ENCODE peak calls at places on chromosome 7, in four cellular contexts. One of them, this sample, is unnamed. For H3K9me3, the result is how much of the 10 kb centered on the place peaks cover.

GRCh38 chr7:99125505-99125865 is 18.4 kb downstream of the SMURF1 start:
- DNase-seq in stomach: no peak
- DNase-seq in lower lobe of right lung: no peak
- DNase-seq in kidney: no peak
- DNase-seq in this sample: no peak

GRCh38 chr7:31061185-31061584 is 9.1 kb downstream of the ADCYAP1R1 start:
- DNase-seq in stomach: no peak
- DNase-seq in lower lobe of right lung: no peak
- DNase-seq in kidney: no peak
- DNase-seq in this sample: no peak

GRCh38 chr7:142885311-142886230 is at the start of gene TRPV6:
- DNase-seq in stomach: peak
- DNase-seq in lower lobe of right lung: peak
- DNase-seq in kidney: no peak
- DNase-seq in this sample: peak

GRCh38 chr7:136139392-136139791 is 162.2 kb upstream of the MTPN start:
- DNase-seq in stomach: no peak
- DNase-seq in lower lobe of right lung: no peak
- DNase-seq in kidney: no peak
- DNase-seq in this sample: no peak

GRCh38 chr7:77830649-77831355 is 32.2 kb downstream of the PHTF2 start:
- DNase-seq in stomach: no peak
- DNase-seq in lower lobe of right lung: no peak
- DNase-seq in kidney: no peak
- DNase-seq in this sample: no peak

GRCh38 chr7:16433568-16434122 is 12.3 kb upstream of the CRPPA start:
- DNase-seq in stomach: no peak
- DNase-seq in lower lobe of right lung: no peak
- DNase-seq in kidney: no peak
- DNase-seq in this sample: no peak

GRCh38 chr7:78020131-78020873 is 221.7 kb downstream of the PHTF2 start:
- DNase-seq in stomach: peak
- DNase-seq in lower lobe of right lung: no peak
- DNase-seq in kidney: no peak
- DNase-seq in this sample: peak

GRCh38 chr7:132575336-132575986 is 809 bp downstream of the PLXNA4 start:
- DNase-seq in stomach: no peak
- DNase-seq in lower lobe of right lung: no peak
- DNase-seq in kidney: peak
- DNase-seq in this sample: peak

GRCh38 chr7:109009636-109010035 is 440.0 kb downstream of the DNAJB9 start:
- DNase-seq in stomach: no peak
- DNase-seq in lower lobe of right lung: no peak
- DNase-seq in kidney: no peak
- DNase-seq in this sample: no peak

GRCh38 chr7:80760292-80760691 is 121.8 kb downstream of the CD36 start:
- DNase-seq in stomach: no peak
- DNase-seq in lower lobe of right lung: no peak
- DNase-seq in kidney: no peak
- DNase-seq in this sample: no peak

GRCh38 chr7:50812847-50813475 is 30.3 kb upstream of the GRB10 start:
- DNase-seq in stomach: peak
- DNase-seq in lower lobe of right lung: peak
- DNase-seq in kidney: peak
- DNase-seq in this sample: no peak

GRCh38 chr7:92695308-92696261 is 105.4 kb upstream of the FAM133B start:
- DNase-seq in stomach: peak
- DNase-seq in lower lobe of right lung: peak
- DNase-seq in kidney: no peak
- DNase-seq in this sample: peak

GRCh38 chr7:70492641-70493040 is 639.3 kb upstream of the GALNT17 start:
- DNase-seq in stomach: no peak
- DNase-seq in lower lobe of right lung: no peak
- DNase-seq in kidney: no peak
- DNase-seq in this sample: no peak

GRCh38 chr7:74619235-74619860 is 38.2 kb upstream of the GTF2I start:
- DNase-seq in stomach: no peak
- DNase-seq in lower lobe of right lung: no peak
- DNase-seq in kidney: no peak
- DNase-seq in this sample: peak

GRCh38 chr7:148394582-148394981 is 196.0 kb upstream of the C7orf33 start:
- DNase-seq in stomach: no peak
- DNase-seq in lower lobe of right lung: no peak
- DNase-seq in kidney: no peak
- DNase-seq in this sample: no peak

GRCh38 chr7:66933469-66933868 is 12.4 kb downstream of the TMEM248 start:
- DNase-seq in stomach: no peak
- DNase-seq in lower lobe of right lung: no peak
- DNase-seq in kidney: no peak
- DNase-seq in this sample: no peak

GRCh38 chr7:66939325-66939724 is 18.3 kb downstream of the TMEM248 start:
- DNase-seq in stomach: no peak
- DNase-seq in lower lobe of right lung: no peak
- DNase-seq in kidney: no peak
- DNase-seq in this sample: no peak

DNA sequence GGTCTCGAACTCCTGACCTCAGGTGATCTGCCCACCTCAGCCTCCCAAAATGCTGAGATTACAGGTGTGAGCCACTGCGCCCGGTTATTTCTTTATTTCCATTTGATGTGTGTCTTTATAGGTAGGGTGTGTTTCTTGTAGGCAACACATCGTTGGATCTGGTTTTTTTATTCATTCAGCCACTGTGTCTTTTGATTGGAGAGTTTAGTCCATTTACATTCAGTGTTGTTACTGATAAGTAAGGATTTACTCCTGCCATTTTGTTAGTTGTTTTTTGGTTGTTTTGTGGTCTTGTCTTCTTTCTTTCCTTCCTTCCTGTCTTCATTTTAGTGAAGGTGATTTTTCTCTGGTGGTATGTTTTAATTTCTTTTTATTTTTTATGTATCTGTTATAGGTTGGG is 16.9 kb downstream of the TMEM248 start:
- DNase-seq in stomach: no peak
- DNase-seq in lower lobe of right lung: no peak
- DNase-seq in kidney: no peak
- DNase-seq in this sample: no peak
- TF ChIP-seq CTCF in stomach: no peak
- TF ChIP-seq CTCF in lower lobe of right lung: no peak
- TF ChIP-seq CTCF in kidney: no peak
- TF ChIP-seq CTCF in this sample: no peak

DNA sequence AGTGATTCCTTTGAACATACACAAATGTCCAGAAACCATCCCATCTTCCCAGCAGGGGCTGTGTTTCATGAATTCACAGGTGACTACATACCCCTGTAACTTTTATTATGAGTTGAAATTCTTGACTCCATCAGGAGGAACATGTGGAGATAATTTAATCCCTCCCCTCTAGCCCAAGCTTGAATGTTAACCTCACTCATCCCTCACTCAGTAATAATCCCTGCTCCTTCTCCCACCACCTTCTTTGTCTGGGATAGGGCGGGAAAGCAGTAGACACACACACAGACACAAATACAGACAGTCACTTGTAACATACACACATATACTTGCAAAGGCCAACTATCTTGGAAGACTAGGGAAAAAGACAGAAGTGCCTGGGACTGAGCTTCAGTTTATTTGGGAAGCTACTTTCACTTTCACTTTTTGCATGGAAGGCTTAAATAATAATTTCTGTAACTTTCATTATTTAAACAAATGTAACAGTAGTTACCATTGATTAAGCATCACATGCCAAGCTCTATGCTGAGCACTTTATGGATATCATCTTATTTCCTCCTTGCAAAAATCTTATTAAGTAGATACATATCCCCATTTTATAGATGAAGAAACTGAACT is 7.3 kb downstream of the AASS start:
- DNase-seq in stomach: no peak
- DNase-seq in lower lobe of right lung: no peak
- DNase-seq in kidney: no peak
- DNase-seq in this sample: no peak
- H3K27ac ChIP-seq in stomach: no peak
- H3K27ac ChIP-seq in lower lobe of right lung: peak
- H3K27ac ChIP-seq in kidney: peak
- H3K27ac ChIP-seq in this sample: no peak

GRCh38 chr7:2787251-2787968 is 56.7 kb downstream of the GNA12 start:
- DNase-seq in stomach: no peak
- DNase-seq in lower lobe of right lung: no peak
- DNase-seq in kidney: no peak
- DNase-seq in this sample: no peak

GRCh38 chr7:2782565-2782964 is 61.5 kb downstream of the GNA12 start:
- DNase-seq in stomach: no peak
- DNase-seq in lower lobe of right lung: no peak
- DNase-seq in kidney: no peak
- DNase-seq in this sample: no peak

GRCh38 chr7:2786607-2787116 is 57.4 kb downstream of the GNA12 start:
- DNase-seq in stomach: no peak
- DNase-seq in lower lobe of right lung: no peak
- DNase-seq in kidney: no peak
- DNase-seq in this sample: no peak

GRCh38 chr7:2781636-2782035 is 62.5 kb downstream of the GNA12 start:
- DNase-seq in stomach: no peak
- DNase-seq in lower lobe of right lung: no peak
- DNase-seq in kidney: no peak
- DNase-seq in this sample: no peak

GRCh38 chr7:2785071-2785500 is 59.0 kb downstream of the GNA12 start:
- DNase-seq in stomach: no peak
- DNase-seq in lower lobe of right lung: no peak
- DNase-seq in kidney: no peak
- DNase-seq in this sample: no peak
- H3K9me3 ChIP-seq in stomach: under half
- H3K9me3 ChIP-seq in lower lobe of right lung: under half
- H3K9me3 ChIP-seq in kidney: under half
- H3K9me3 ChIP-seq in this sample: under half

DNA sequence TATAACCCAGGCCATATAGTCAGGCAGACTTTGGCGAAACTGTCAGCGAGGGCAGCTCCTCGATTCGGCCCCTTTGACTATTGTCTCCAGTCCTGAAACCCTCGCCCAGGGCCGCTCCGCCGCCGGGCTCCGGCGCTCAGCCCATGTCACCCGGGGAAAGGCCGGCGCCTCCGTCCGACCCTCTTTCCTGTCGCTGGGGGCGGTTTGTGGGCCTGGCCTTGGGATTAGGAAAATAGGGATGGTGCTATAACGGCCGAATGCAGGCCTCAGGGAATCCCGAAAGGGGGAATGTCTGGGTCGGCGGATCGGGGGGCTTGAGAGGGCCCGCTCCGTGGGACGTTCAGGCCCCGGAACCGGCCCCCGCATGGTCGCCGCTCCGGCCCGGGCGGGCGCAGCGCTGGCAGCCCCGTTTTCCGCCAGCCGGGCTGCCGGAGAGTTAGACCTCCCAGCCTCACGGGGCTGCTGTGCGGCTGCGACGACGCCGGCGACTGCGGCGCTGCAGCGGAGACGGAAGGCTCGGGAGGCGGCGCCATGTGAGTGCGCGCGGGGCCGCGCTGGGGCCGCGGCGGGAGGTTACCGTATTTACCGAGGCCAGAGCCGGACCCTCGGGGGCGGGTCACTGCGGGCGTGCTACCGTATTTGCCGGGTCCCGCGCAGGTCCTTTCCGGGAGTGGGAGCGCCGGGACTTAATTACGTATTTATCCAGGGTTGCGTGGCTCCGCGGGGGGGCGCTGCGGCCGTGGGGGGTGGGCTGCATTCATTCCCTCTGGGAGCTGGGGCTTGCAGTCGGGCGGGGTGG is 25.9 kb downstream of the ZNF775 start:
- DNase-seq in stomach: peak
- DNase-seq in lower lobe of right lung: peak
- DNase-seq in kidney: peak
- DNase-seq in this sample: peak
- TF ChIP-seq CTCF in stomach: peak
- TF ChIP-seq CTCF in lower lobe of right lung: no peak
- TF ChIP-seq CTCF in kidney: peak
- TF ChIP-seq CTCF in this sample: no peak

GRCh38 chr7:155453296-155454182 is 4.4 kb upstream of the EN2 start:
- DNase-seq in stomach: no peak
- DNase-seq in lower lobe of right lung: no peak
- DNase-seq in kidney: peak
- DNase-seq in this sample: no peak

GRCh38 chr7:155455132-155455693 is 2.7 kb upstream of the EN2 start:
- DNase-seq in stomach: no peak
- DNase-seq in lower lobe of right lung: no peak
- DNase-seq in kidney: peak
- DNase-seq in this sample: no peak

GRCh38 chr7:155452505-155453295 is 5.2 kb upstream of the EN2 start:
- DNase-seq in stomach: no peak
- DNase-seq in lower lobe of right lung: no peak
- DNase-seq in kidney: no peak
- DNase-seq in this sample: no peak

GRCh38 chr7:155455776-155456516 is 2.0 kb upstream of the EN2 start:
- DNase-seq in stomach: no peak
- DNase-seq in lower lobe of right lung: no peak
- DNase-seq in kidney: peak
- DNase-seq in this sample: no peak

GRCh38 chr7:155454183-155455112 is 3.5 kb upstream of the EN2 start:
- DNase-seq in stomach: no peak
- DNase-seq in lower lobe of right lung: no peak
- DNase-seq in kidney: peak
- DNase-seq in this sample: no peak
- H3K27ac ChIP-seq in stomach: no peak
- H3K27ac ChIP-seq in lower lobe of right lung: no peak
- H3K27ac ChIP-seq in kidney: no peak
- H3K27ac ChIP-seq in this sample: no peak

GRCh38 chr7:153385502-153385901 is 626.0 kb downstream of the ACTR3B start:
- DNase-seq in stomach: no peak
- DNase-seq in lower lobe of right lung: no peak
- DNase-seq in kidney: no peak
- DNase-seq in this sample: no peak
- H3K9me3 ChIP-seq in stomach: under half
- H3K9me3 ChIP-seq in lower lobe of right lung: under half
- H3K9me3 ChIP-seq in kidney: under half
- H3K9me3 ChIP-seq in this sample: under half

DNA sequence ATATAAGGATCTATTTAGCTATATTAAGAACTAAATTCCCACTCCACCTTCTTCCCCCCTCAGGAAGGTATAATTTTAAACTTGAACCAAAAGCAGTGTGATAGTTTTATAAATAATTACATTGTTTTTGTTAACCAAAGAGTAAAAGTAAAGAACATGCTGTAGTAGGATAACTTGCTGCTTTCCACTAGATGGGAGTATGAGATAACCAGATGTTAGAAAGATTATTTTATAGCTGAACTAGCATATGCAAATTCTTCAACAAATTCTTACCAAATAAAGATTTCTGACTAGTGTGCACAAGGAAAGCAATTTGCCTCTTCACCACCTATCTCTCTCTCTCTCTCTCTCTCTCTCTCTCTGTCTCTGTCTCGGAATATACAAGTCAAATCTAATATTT is 31.8 kb downstream of the TES start:
- DNase-seq in stomach: no peak
- DNase-seq in lower lobe of right lung: no peak
- DNase-seq in kidney: no peak
- DNase-seq in this sample: no peak
- TF ChIP-seq CTCF in stomach: no peak
- TF ChIP-seq CTCF in lower lobe of right lung: no peak
- TF ChIP-seq CTCF in kidney: no peak
- TF ChIP-seq CTCF in this sample: no peak

GRCh38 chr7:97064020-97064419 is 39.4 kb upstream of the DLX5 start:
- DNase-seq in stomach: no peak
- DNase-seq in lower lobe of right lung: no peak
- DNase-seq in kidney: no peak
- DNase-seq in this sample: no peak

GRCh38 chr7:97064972-97065587 is 40.4 kb upstream of the DLX5 start:
- DNase-seq in stomach: no peak
- DNase-seq in lower lobe of right lung: no peak
- DNase-seq in kidney: no peak
- DNase-seq in this sample: peak
- H3K27ac ChIP-seq in stomach: no peak
- H3K27ac ChIP-seq in lower lobe of right lung: no peak
- H3K27ac ChIP-seq in kidney: no peak
- H3K27ac ChIP-seq in this sample: no peak

This sample was measured in WERI-Rb-1.